ENCODE peak calls at places on chromosome 12, in eight cellular contexts. C is stomach, Z is IMR-90, J is breast epithelium, I is HCT116, S is body of pancreas, O is esophagus muscularis mucosa, V is transverse colon. M is an unnamed sample. For H3K27me3, the result is how much of the 10 kb centered on the place peaks cover.

GRCh38 chr12:41442905-41443304 is 254.8 kb downstream of the PDZRN4 start:
- DNase-seq in C (no peak), Z (no peak), J (no peak), I (no peak), S (no peak), O (no peak), V (no peak), M (no peak)

GRCh38 chr12:96136720-96137378 is 57.3 kb upstream of the ELK3 start:
- DNase-seq in C (no peak), Z (peak), J (no peak), I (no peak), S (no peak), O (no peak), V (no peak), M (no peak)

GRCh38 chr12:131855521-131856142 is 27.4 kb downstream of the MMP17 start:
- DNase-seq in C (no peak), Z (no peak), J (no peak), I (no peak), S (no peak), O (no peak), V (no peak), M (no peak)

GRCh38 chr12:70365648-70366518 is at the start of gene KCNMB4:
- DNase-seq in C (peak), Z (peak), J (no peak), I (no peak), S (peak), O (no peak), V (peak), M (peak)

GRCh38 chr12:69056743-69057515 is 124.0 kb upstream of the CPM start:
- DNase-seq in C (no peak), Z (peak), J (no peak), I (no peak), S (no peak), O (no peak), V (no peak), M (no peak)

GRCh38 chr12:53976823-53977595 is 2.3 kb upstream of the HOTAIR start:
- DNase-seq in C (no peak), Z (no peak), J (no peak), I (no peak), S (no peak), O (no peak), V (no peak), M (no peak)

GRCh38 chr12:25051583-25052190 is 102.8 kb upstream of the BCAT1 start:
- DNase-seq in C (no peak), Z (no peak), J (no peak), I (no peak), S (no peak), O (no peak), V (peak), M (no peak)

GRCh38 chr12:109995703-109996482 is at the start of gene GIT2:
- DNase-seq in C (peak), Z (peak), J (peak), I (peak), S (peak), O (peak), V (peak), M (peak)

GRCh38 chr12:2613674-2614073 is 181.1 kb upstream of the FKBP4 start:
- DNase-seq in C (no peak), Z (peak), J (no peak), I (peak), S (no peak), O (no peak), V (no peak), M (no peak)

GRCh38 chr12:118052324-118053070 is 8.5 kb downstream of the WSB2 start:
- DNase-seq in C (peak), Z (peak), J (peak), I (peak), S (peak), O (no peak), V (peak), M (no peak)

GRCh38 chr12:24066865-24067264 is 117.4 kb upstream of the SOX5 start:
- DNase-seq in C (no peak), Z (peak), J (no peak), I (no peak), S (no peak), O (no peak), V (no peak), M (no peak)

GRCh38 chr12:57386187-57386720 is 44.6 kb downstream of the R3HDM2 start:
- DNase-seq in C (no peak), Z (no peak), J (no peak), I (no peak), S (no peak), O (no peak), V (no peak), M (no peak)

GRCh38 chr12:11171953-11172675 is 1.1 kb downstream of the SMIM10L1 start:
- DNase-seq in C (no peak), Z (peak), J (no peak), I (no peak), S (no peak), O (no peak), V (no peak), M (no peak)

GRCh38 chr12:8831116-8831515 is 8.7 kb downstream of the A2ML1 start:
- DNase-seq in C (no peak), Z (no peak), J (no peak), I (no peak), S (no peak), O (no peak), V (no peak), M (no peak)

GRCh38 chr12:124696689-124697476 is 129.5 kb upstream of the NCOR2 start:
- DNase-seq in C (peak), Z (no peak), J (no peak), I (no peak), S (no peak), O (no peak), V (no peak), M (no peak)

GRCh38 chr12:94147991-94148840 is at the start of gene PLXNC1:
- DNase-seq in C (peak), Z (peak), J (no peak), I (no peak), S (no peak), O (no peak), V (peak), M (peak)

GRCh38 chr12:22974865-22975264 is 349.9 kb downstream of the ETNK1 start:
- DNase-seq in C (no peak), Z (peak), J (no peak), I (peak), S (no peak), O (no peak), V (no peak), M (no peak)

GRCh38 chr12:89424846-89425245 is 72.5 kb upstream of the DUSP6 start:
- DNase-seq in C (no peak), Z (no peak), J (no peak), I (no peak), S (no peak), O (no peak), V (no peak), M (no peak)

GRCh38 chr12:54891717-54892478 is 37.6 kb downstream of the MUCL1 start:
- DNase-seq in C (peak), Z (no peak), J (peak), I (no peak), S (no peak), O (no peak), V (peak), M (no peak)

GRCh38 chr12:32051511-32052299 is 54.9 kb upstream of the BICD1 start:
- DNase-seq in C (no peak), Z (peak), J (no peak), I (peak), S (no peak), O (no peak), V (no peak), M (no peak)

GRCh38 chr12:10189653-10190052 is 10.8 kb downstream of the TMEM52B start:
- DNase-seq in C (no peak), Z (peak), J (peak), I (no peak), S (no peak), O (no peak), V (no peak), M (no peak)

GRCh38 chr12:4172999-4173398 is 100.6 kb upstream of the CCND2 start:
- DNase-seq in C (no peak), Z (peak), J (no peak), I (no peak), S (no peak), O (no peak), V (no peak), M (no peak)

GRCh38 chr12:47509398-47509851 is 196.4 kb downstream of the RPAP3 start:
- DNase-seq in C (no peak), Z (peak), J (peak), I (no peak), S (no peak), O (no peak), V (no peak), M (no peak)

GRCh38 chr12:90216815-90217214 is 508.2 kb upstream of the ATP2B1 start:
- DNase-seq in C (no peak), Z (no peak), J (no peak), I (no peak), S (no peak), O (no peak), V (no peak), M (no peak)

GRCh38 chr12:65194949-65195348 is 25.6 kb downstream of the LEMD3 start:
- DNase-seq in C (no peak), Z (no peak), J (no peak), I (no peak), S (no peak), O (no peak), V (no peak), M (no peak)

GRCh38 chr12:97794335-97794734 is 331.7 kb downstream of the RMST start:
- DNase-seq in C (no peak), Z (no peak), J (no peak), I (no peak), S (no peak), O (no peak), V (no peak), M (no peak)

GRCh38 chr12:114174326-114174725 is 208.2 kb upstream of the RBM19 start:
- DNase-seq in C (no peak), Z (no peak), J (no peak), I (no peak), S (no peak), O (no peak), V (no peak), M (no peak)

GRCh38 chr12:131857908-131858850 is 30.0 kb downstream of the MMP17 start:
- DNase-seq in C (no peak), Z (no peak), J (no peak), I (no peak), S (no peak), O (no peak), V (no peak), M (no peak)

GRCh38 chr12:4447151-4447550 is 1.5 kb upstream of the FGF6 start:
- DNase-seq in C (no peak), Z (no peak), J (no peak), I (no peak), S (no peak), O (peak), V (no peak), M (no peak)

GRCh38 chr12:111253213-111253612 is 115.7 kb downstream of the PHETA1 start:
- DNase-seq in C (no peak), Z (no peak), J (no peak), I (no peak), S (no peak), O (no peak), V (no peak), M (no peak)

GRCh38 chr12:111251787-111252186 is 117.1 kb downstream of the PHETA1 start:
- DNase-seq in C (no peak), Z (no peak), J (no peak), I (no peak), S (no peak), O (no peak), V (no peak), M (no peak)

GRCh38 chr12:111255261-111255660 is 113.6 kb downstream of the PHETA1 start:
- DNase-seq in C (no peak), Z (no peak), J (no peak), I (no peak), S (no peak), O (no peak), V (no peak), M (no peak)

GRCh38 chr12:111256629-111257434 is 112.1 kb downstream of the PHETA1 start:
- DNase-seq in C (no peak), Z (no peak), J (no peak), I (no peak), S (no peak), O (no peak), V (no peak), M (no peak)

GRCh38 chr12:111254106-111254505 is 114.8 kb downstream of the PHETA1 start:
- DNase-seq in C (no peak), Z (no peak), J (no peak), I (no peak), S (no peak), O (no peak), V (no peak), M (no peak)
- TF ChIP-seq POLR2A in C (no peak), Z (no peak), J (no peak), I (no peak), S (no peak), O (no peak), V (no peak), M (no peak)

GRCh38 chr12:49264466-49264872 is 413 bp upstream of the TUBA1C start:
- DNase-seq in C (peak), Z (no peak), J (no peak), I (no peak), S (no peak), O (no peak), V (no peak), M (no peak)

GRCh38 chr12:49260831-49261363 is 4.0 kb upstream of the TUBA1C start:
- DNase-seq in C (no peak), Z (no peak), J (no peak), I (no peak), S (no peak), O (no peak), V (no peak), M (no peak)

GRCh38 chr12:49263400-49263763 is 1.5 kb upstream of the TUBA1C start:
- DNase-seq in C (no peak), Z (no peak), J (no peak), I (no peak), S (no peak), O (no peak), V (no peak), M (no peak)

GRCh38 chr12:49261726-49262125 is 3.2 kb upstream of the TUBA1C start:
- DNase-seq in C (no peak), Z (peak), J (no peak), I (no peak), S (no peak), O (no peak), V (no peak), M (no peak)

GRCh38 chr12:49264873-49265792 is at the start of gene TUBA1C:
- DNase-seq in C (peak), Z (peak), J (peak), I (peak), S (peak), O (peak), V (peak), M (peak)
- H3K27me3 ChIP-seq in C (under half), Z (under half), J (under half), I (under half), S (under half), O (under half), V (under half), M (under half)

GRCh38 chr12:52043386-52044212 is 7.6 kb upstream of the NR4A1 start:
- DNase-seq in C (no peak), Z (no peak), J (no peak), I (no peak), S (peak), O (no peak), V (no peak), M (no peak)
- H3K27ac ChIP-seq in C (peak), Z (no peak), J (peak), I (no peak), S (peak), O (peak), V (peak), M (peak)

GRCh38 chr12:108643941-108644742 is 10.4 kb upstream of the SELPLG start:
- DNase-seq in C (no peak), Z (no peak), J (no peak), I (peak), S (peak), O (no peak), V (no peak), M (no peak)
- TF ChIP-seq POLR2A in C (no peak), Z (no peak), J (no peak), I (no peak), S (no peak), O (no peak), V (no peak), M (no peak)

M was measured in esophagus squamous epithelium.